ENCODE peak calls at places on chromosomes 3 and 15, in four cellular contexts. S, R, W and P are unnamed samples.

GRCh38 chr3:54225841-54226528 is 103.6 kb downstream of the CACNA2D3 start:
- DNase-seq in S (no peak), R (no peak), W (no peak), P (no peak)

GRCh38 chr3:103126111-103126510 is 691.3 kb downstream of the ZPLD1 start:
- DNase-seq in S (no peak), R (no peak), W (no peak), P (no peak)

GRCh38 chr3:4985330-4986174 is 6.3 kb downstream of the BHLHE40 start:
- DNase-seq in S (no peak), R (no peak), W (peak), P (peak)

GRCh38 chr3:101319531-101319930 is 844 bp downstream of the IMPG2 start:
- DNase-seq in S (no peak), R (peak), W (no peak), P (no peak)

GRCh38 chr3:195133462-195133861 is 137.5 kb downstream of the XXYLT1 start:
- DNase-seq in S (no peak), R (no peak), W (no peak), P (peak)

GRCh38 chr15:81302605-81303204 is 21.2 kb downstream of the STARD5 start:
- DNase-seq in S (no peak), R (peak), W (no peak), P (no peak)

GRCh38 chr15:90552162-90552928 is 22.6 kb downstream of the CRTC3 start:
- DNase-seq in S (no peak), R (no peak), W (no peak), P (peak)

GRCh38 chr3:188061133-188061532 is 92.8 kb upstream of the LPP start:
- DNase-seq in S (no peak), R (peak), W (peak), P (peak)

GRCh38 chr15:66908503-66909095 is 156.8 kb upstream of the SMAD3 start:
- DNase-seq in S (no peak), R (no peak), W (no peak), P (peak)

GRCh38 chr15:85329561-85330421 is 50.6 kb upstream of the AKAP13 start:
- DNase-seq in S (no peak), R (peak), W (no peak), P (peak)

GRCh38 chr3:12884790-12885584 is 43.6 kb upstream of the RPL32 start:
- DNase-seq in S (no peak), R (no peak), W (no peak), P (no peak)
- H3K27ac ChIP-seq in S (no peak), R (no peak), W (no peak), P (no peak)

DNA sequence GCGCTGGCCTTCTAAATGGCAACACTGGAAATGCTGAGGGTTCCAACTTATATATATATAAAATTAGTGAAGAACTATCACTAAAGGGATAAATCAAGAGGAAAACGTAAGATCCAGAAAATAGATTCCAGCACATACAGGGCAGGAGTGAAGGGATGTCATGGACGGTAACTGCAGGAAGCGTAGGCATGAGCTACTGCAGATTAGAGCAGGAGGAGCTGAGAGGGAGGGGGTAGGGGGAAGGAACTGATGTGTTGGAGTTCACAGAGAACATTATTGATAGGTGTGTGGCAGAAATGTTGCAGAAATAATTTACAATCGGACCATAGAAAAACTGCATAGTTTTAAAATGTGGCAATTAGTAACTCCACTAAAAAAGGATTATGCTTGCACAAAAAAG is 61.1 kb downstream of the PAK2 start:
- DNase-seq in S (no peak), R (no peak), W (no peak), P (no peak)
- H3K9ac ChIP-seq in S (no peak), R (no peak), W (no peak), P (no peak)

DNA sequence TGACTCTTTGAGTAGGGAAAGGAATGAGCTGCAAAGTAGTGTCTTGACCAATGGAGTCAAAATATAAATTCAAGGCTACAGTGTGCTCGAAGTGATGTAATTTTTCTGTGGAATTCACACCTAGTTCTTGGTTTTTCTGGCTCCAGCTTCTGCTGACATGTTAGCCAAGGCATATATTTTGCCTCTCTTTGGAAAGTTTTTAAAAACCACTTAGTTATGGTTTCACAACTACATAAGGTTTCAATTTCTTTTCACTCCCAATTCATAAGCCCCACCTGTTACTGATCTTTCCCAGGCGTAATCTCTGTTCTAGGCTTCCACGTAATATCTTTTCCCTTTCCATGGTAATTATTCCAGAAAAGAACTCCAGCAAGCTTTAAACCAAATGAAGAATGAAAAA is 46.9 kb downstream of the GADL1 start:
- DNase-seq in S (no peak), R (peak), W (no peak), P (no peak)
- H3K27ac ChIP-seq in S (no peak), R (no peak), W (no peak), P (no peak)

DNA sequence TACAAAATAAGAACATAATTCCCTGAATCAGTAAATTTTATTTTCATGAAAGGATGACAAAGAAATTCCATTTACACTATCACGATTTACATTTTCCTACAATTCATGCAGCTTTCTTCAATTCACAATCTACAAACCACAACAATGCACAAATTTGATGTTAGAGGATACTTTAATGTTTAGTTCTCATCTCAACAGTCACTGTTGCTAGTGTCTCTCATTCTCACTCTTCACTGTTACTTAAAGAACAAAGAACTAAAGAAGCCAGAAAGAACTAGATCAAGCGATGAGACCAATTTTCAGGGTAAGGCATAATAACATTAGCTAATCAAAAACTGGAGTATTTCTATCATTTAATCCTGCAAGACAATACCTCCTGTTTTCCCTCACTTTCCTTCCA is 73.5 kb downstream of the TBL1XR1 start:
- DNase-seq in S (no peak), R (no peak), W (no peak), P (no peak)
- H3K9ac ChIP-seq in S (no peak), R (no peak), W (no peak), P (no peak)

GRCh38 chr3:111668912-111669488 is 73.9 kb upstream of the ZBED2 start:
- DNase-seq in S (peak), R (peak), W (peak), P (peak)
- H3K27ac ChIP-seq in S (no peak), R (no peak), W (no peak), P (no peak)

GRCh38 chr3:118793176-118793575 is 241.5 kb downstream of the IGSF11 start:
- DNase-seq in S (no peak), R (no peak), W (no peak), P (no peak)

GRCh38 chr3:118792191-118792590 is 242.5 kb downstream of the IGSF11 start:
- DNase-seq in S (no peak), R (no peak), W (no peak), P (no peak)
- H3K9ac ChIP-seq in S (no peak), R (no peak), W (no peak), P (no peak)

DNA sequence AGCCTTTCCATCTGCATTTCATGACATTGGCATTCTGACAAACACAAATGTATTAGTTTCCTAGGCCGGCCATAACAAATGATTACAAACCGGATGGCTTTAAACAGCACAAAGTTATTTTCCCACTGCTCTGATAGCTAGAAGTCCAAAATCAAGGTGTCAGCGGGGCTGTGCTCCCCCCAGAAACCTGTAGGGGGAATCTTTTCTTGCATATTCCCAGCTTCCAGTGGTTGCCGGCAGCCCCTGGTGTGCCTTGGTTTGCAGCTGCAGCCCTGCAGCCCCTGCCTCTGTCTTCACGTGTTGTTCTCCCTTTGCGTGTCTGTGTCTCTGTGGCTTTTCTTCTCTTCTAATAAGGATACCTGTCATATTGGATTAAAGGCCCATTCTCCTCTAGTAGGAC is 79.0 kb upstream of the CDV3 start:
- DNase-seq in S (no peak), R (no peak), W (no peak), P (peak)
- H3K27ac ChIP-seq in S (no peak), R (no peak), W (no peak), P (no peak)

GRCh38 chr3:196177567-196177966 is 33.6 kb downstream of the ZDHHC19 start:
- DNase-seq in S (no peak), R (no peak), W (no peak), P (no peak)

GRCh38 chr3:196175717-196176116 is 35.5 kb downstream of the ZDHHC19 start:
- DNase-seq in S (no peak), R (no peak), W (no peak), P (no peak)

GRCh38 chr3:196179380-196180308 is 31.6 kb downstream of the ZDHHC19 start:
- DNase-seq in S (no peak), R (no peak), W (peak), P (peak)

GRCh38 chr3:196178993-196179379 is 32.2 kb downstream of the ZDHHC19 start:
- DNase-seq in S (no peak), R (no peak), W (no peak), P (no peak)

GRCh38 chr3:196177967-196178366 is 33.2 kb downstream of the ZDHHC19 start:
- DNase-seq in S (no peak), R (no peak), W (no peak), P (no peak)
- H3K9ac ChIP-seq in S (no peak), R (no peak), W (no peak), P (no peak)

GRCh38 chr3:31275583-31275982 is 257.1 kb upstream of the STT3B start:
- DNase-seq in S (no peak), R (no peak), W (peak), P (no peak)

GRCh38 chr3:31274406-31275024 is 258.2 kb upstream of the STT3B start:
- DNase-seq in S (no peak), R (no peak), W (no peak), P (peak)

GRCh38 chr3:31277582-31277981 is 255.1 kb upstream of the STT3B start:
- DNase-seq in S (no peak), R (no peak), W (no peak), P (peak)

GRCh38 chr3:31278532-31278931 is 254.2 kb upstream of the STT3B start:
- DNase-seq in S (no peak), R (no peak), W (peak), P (no peak)

DNA sequence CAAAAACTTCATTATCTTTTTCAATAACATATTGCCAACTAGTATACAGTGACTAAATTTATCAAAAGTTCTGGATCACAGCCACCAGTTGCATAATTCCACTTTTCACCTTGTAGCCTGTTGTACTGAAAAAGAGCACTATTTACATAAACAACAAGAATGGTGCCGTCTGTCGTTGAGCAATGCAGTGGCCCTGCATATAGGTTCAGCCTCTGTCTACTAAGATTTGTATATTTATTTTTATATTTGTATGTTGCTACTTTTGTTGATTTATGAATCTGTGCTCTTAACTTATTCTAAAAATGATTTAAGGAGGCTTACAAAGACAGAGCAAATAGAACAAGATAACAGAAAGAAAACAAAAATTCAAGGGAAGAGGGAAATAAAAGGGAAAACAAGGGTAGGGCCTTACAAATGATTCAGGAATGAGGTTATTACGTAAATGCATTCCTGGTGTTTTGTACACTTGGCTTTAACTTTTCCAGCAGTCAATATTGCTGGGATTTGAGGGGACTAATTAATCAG is 257.6 kb upstream of the STT3B start:
- DNase-seq in S (no peak), R (no peak), W (peak), P (peak)
- H3K27ac ChIP-seq in S (no peak), R (no peak), W (peak), P (peak)

GRCh38 chr3:48217449-48217848 is 5.8 kb upstream of the CAMP start:
- DNase-seq in S (no peak), R (no peak), W (no peak), P (no peak)

GRCh38 chr3:48215876-48216275 is 7.4 kb upstream of the CAMP start:
- DNase-seq in S (no peak), R (no peak), W (no peak), P (no peak)

GRCh38 chr3:48215466-48215865 is 7.8 kb upstream of the CAMP start:
- DNase-seq in S (no peak), R (no peak), W (no peak), P (peak)

GRCh38 chr3:48214225-48214624 is 9.1 kb upstream of the CAMP start:
- DNase-seq in S (no peak), R (no peak), W (no peak), P (no peak)

DNA sequence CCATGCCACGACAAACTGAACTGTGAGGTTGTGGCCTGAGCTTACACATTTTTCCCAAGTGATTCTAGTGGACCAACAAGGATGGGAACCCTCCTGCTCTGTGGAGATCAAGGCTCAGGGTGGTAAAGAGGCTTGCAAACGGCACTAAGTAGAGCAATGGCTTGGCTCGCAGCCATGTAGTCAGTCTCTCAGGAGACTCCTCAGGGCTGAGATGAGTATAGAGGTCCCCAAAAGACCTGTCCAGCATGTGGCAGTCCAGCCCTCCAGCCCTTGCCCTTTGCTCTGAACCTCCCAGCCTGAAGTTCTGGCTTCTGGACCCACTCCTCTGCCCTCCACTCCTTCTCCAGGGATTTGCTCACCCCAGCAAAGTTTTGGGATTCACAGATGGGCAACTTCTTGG is 8.3 kb upstream of the CAMP start:
- DNase-seq in S (no peak), R (no peak), W (no peak), P (peak)
- H3K9ac ChIP-seq in S (no peak), R (no peak), W (no peak), P (no peak)